ENCODE peak calls at places on chromosomes 3 and 15, in seven cellular contexts. G is stomach, A is tibial nerve, F is bronchial epithelial cell, I is right lobe of liver, Z is glutamatergic neuron, O is AG10803. L is an unnamed sample.

GRCh38 chr15:36465304-36465703 is 114.1 kb upstream of the CDIN1 start:
- DNase-seq in G (no peak), O (no peak), I (no peak), F (no peak), Z (no peak), A (no peak), L (no peak)

GRCh38 chr3:49899815-49900214 is 3.9 kb downstream of the MST1R start:
- DNase-seq in A (no peak), G (no peak), F (no peak), O (no peak), Z (peak), I (no peak), L (peak)

GRCh38 chr3:184486614-184487013 is 75.0 kb upstream of the EPHB3 start:
- DNase-seq in Z (no peak), F (no peak), G (no peak), A (no peak), I (no peak), O (peak), L (no peak)

GRCh38 chr15:93719941-93720351 is 511.4 kb upstream of the MCTP2 start:
- DNase-seq in I (no peak), A (no peak), Z (no peak), O (peak), G (no peak), F (peak), L (no peak)

GRCh38 chr3:100001514-100002270 is 112.6 kb downstream of the FILIP1L start:
- DNase-seq in F (peak), G (no peak), Z (no peak), O (no peak), A (no peak), I (no peak), L (no peak)

GRCh38 chr15:58724471-58724870 is 25.0 kb downstream of the ADAM10 start:
- DNase-seq in A (no peak), Z (no peak), G (no peak), I (no peak), F (no peak), O (peak), L (no peak)

GRCh38 chr3:59820352-59820934 is 770.6 kb upstream of the CFAP20DC start:
- DNase-seq in G (no peak), I (no peak), Z (no peak), F (peak), O (peak), A (no peak), L (no peak)

GRCh38 chr15:90957105-90957790 is 2.6 kb downstream of the RCCD1 start:
- DNase-seq in G (peak), A (no peak), I (peak), Z (peak), O (peak), F (no peak), L (peak)

GRCh38 chr15:82792068-82792467 is 13.8 kb downstream of the FSD2 start:
- DNase-seq in F (peak), Z (no peak), I (no peak), O (no peak), A (no peak), G (no peak), L (no peak)

GRCh38 chr3:155500429-155500828 is 206.9 kb upstream of the STRIT1 start:
- DNase-seq in G (no peak), I (no peak), F (peak), Z (no peak), O (peak), A (no peak), L (no peak)

GRCh38 chr3:188292827-188293226 is 138.9 kb downstream of the LPP start:
- DNase-seq in A (no peak), F (no peak), G (no peak), O (no peak), Z (no peak), I (no peak), L (no peak)

GRCh38 chr15:68616397-68616796 is 37.6 kb downstream of the CORO2B start:
- DNase-seq in G (no peak), A (no peak), I (no peak), F (no peak), Z (no peak), O (no peak), L (no peak)

GRCh38 chr15:34436126-34436955 is 1.3 kb downstream of the GOLGA8A start:
- DNase-seq in F (no peak), A (no peak), O (peak), Z (no peak), I (no peak), G (no peak), L (no peak)

GRCh38 chr3:45218578-45219390 is 7.3 kb downstream of the TMEM158 start:
- DNase-seq in F (peak), A (no peak), Z (no peak), G (no peak), O (peak), I (no peak), L (no peak)

GRCh38 chr3:142211034-142211433 is 14.4 kb downstream of the GK5 start:
- DNase-seq in Z (peak), I (no peak), G (no peak), F (no peak), O (no peak), A (no peak), L (peak)
- TF ChIP-seq CTCF in Z (no peak), I (no peak), G (no peak), F (no peak), O (peak), A (no peak), L (no peak)

GRCh38 chr3:56469141-56469540 is 874 bp upstream of the ERC2 start:
- DNase-seq in Z (no peak), G (no peak), A (no peak), F (peak), O (no peak), I (no peak), L (no peak)
- TF ChIP-seq CTCF in Z (no peak), G (no peak), A (no peak), F (no peak), O (no peak), I (no peak), L (no peak)

GRCh38 chr3:107524214-107525100 is 1.7 kb downstream of the BBX start:
- DNase-seq in I (peak), F (peak), A (peak), O (peak), G (peak), Z (peak), L (peak)
- TF ChIP-seq CTCF in I (no peak), F (no peak), A (peak), O (no peak), G (no peak), Z (no peak), L (no peak)

GRCh38 chr3:157542711-157543485 is 39.7 kb upstream of the VEPH1 start:
- DNase-seq in A (peak), I (peak), O (peak), G (peak), Z (peak), F (peak), L (peak)
- TF ChIP-seq CTCF in A (no peak), I (no peak), O (peak), G (no peak), Z (peak), F (peak), L (no peak)

GRCh38 chr15:81174759-81175327 is 21.8 kb upstream of the IL16 start:
- DNase-seq in O (no peak), Z (no peak), I (no peak), F (no peak), A (no peak), G (no peak), L (no peak)
- TF ChIP-seq CTCF in O (peak), Z (no peak), I (no peak), F (no peak), A (no peak), G (no peak), L (no peak)